ENCODE peak calls at places on chromosomes 2 and 18, in eight cellular contexts. One of them, this sample, is unnamed.

GRCh38 chr2:85911097-85911496 is 22.3 kb upstream of the ST3GAL5 start:
- DNase-seq in A549: no peak
- DNase-seq in NCI-H1694 treated with DMSO at 0.1 percent for 48 hours: no peak
- DNase-seq in activated CD8-positive, alpha-beta memory T cell treated with anti-CD3 and anti-CD28 coated beads, Interleukin-2, amount 10 ng/mL, durations not matched to agents 7 days and 5 days: no peak
- DNase-seq in LoVo: no peak
- DNase-seq in iris pigment epithelial cell: no peak
- DNase-seq in stimulated activated CD8-positive, alpha-beta memory T cell treated with anti-CD3 and anti-CD28 coated beads, Interleukin-12 subunit alpha, Interleukin-12 subunit beta, amount 100 ng/mL, for 1 hour: no peak
- DNase-seq in GOT3: no peak
- DNase-seq in this sample: no peak

GRCh38 chr2:99444222-99444621 is 45.6 kb downstream of the REV1 start:
- DNase-seq in A549: no peak
- DNase-seq in NCI-H1694 treated with DMSO at 0.1 percent for 48 hours: no peak
- DNase-seq in activated CD8-positive, alpha-beta memory T cell treated with anti-CD3 and anti-CD28 coated beads, Interleukin-2, amount 10 ng/mL, durations not matched to agents 7 days and 5 days: no peak
- DNase-seq in LoVo: no peak
- DNase-seq in iris pigment epithelial cell: no peak
- DNase-seq in stimulated activated CD8-positive, alpha-beta memory T cell treated with anti-CD3 and anti-CD28 coated beads, Interleukin-12 subunit alpha, Interleukin-12 subunit beta, amount 100 ng/mL, for 1 hour: no peak
- DNase-seq in GOT3: no peak
- DNase-seq in this sample: no peak

GRCh38 chr2:40668435-40668834 is 216.5 kb upstream of the SLC8A1 start:
- DNase-seq in A549: no peak
- DNase-seq in NCI-H1694 treated with DMSO at 0.1 percent for 48 hours: no peak
- DNase-seq in activated CD8-positive, alpha-beta memory T cell treated with anti-CD3 and anti-CD28 coated beads, Interleukin-2, amount 10 ng/mL, durations not matched to agents 7 days and 5 days: no peak
- DNase-seq in LoVo: no peak
- DNase-seq in iris pigment epithelial cell: peak; percentile 29
- DNase-seq in stimulated activated CD8-positive, alpha-beta memory T cell treated with anti-CD3 and anti-CD28 coated beads, Interleukin-12 subunit alpha, Interleukin-12 subunit beta, amount 100 ng/mL, for 1 hour: no peak
- DNase-seq in GOT3: no peak
- DNase-seq in this sample: no peak

GRCh38 chr2:120028795-120029194 is 15.9 kb downstream of the EPB41L5 start:
- DNase-seq in A549: no peak
- DNase-seq in NCI-H1694 treated with DMSO at 0.1 percent for 48 hours: no peak
- DNase-seq in activated CD8-positive, alpha-beta memory T cell treated with anti-CD3 and anti-CD28 coated beads, Interleukin-2, amount 10 ng/mL, durations not matched to agents 7 days and 5 days: no peak
- DNase-seq in LoVo: no peak
- DNase-seq in iris pigment epithelial cell: no peak
- DNase-seq in stimulated activated CD8-positive, alpha-beta memory T cell treated with anti-CD3 and anti-CD28 coated beads, Interleukin-12 subunit alpha, Interleukin-12 subunit beta, amount 100 ng/mL, for 1 hour: no peak
- DNase-seq in GOT3: no peak
- DNase-seq in this sample: no peak

GRCh38 chr2:65675350-65675749 is 243.0 kb upstream of the SPRED2 start:
- DNase-seq in A549: no peak
- DNase-seq in NCI-H1694 treated with DMSO at 0.1 percent for 48 hours: no peak
- DNase-seq in activated CD8-positive, alpha-beta memory T cell treated with anti-CD3 and anti-CD28 coated beads, Interleukin-2, amount 10 ng/mL, durations not matched to agents 7 days and 5 days: no peak
- DNase-seq in LoVo: no peak
- DNase-seq in iris pigment epithelial cell: no peak
- DNase-seq in stimulated activated CD8-positive, alpha-beta memory T cell treated with anti-CD3 and anti-CD28 coated beads, Interleukin-12 subunit alpha, Interleukin-12 subunit beta, amount 100 ng/mL, for 1 hour: no peak
- DNase-seq in GOT3: no peak
- DNase-seq in this sample: no peak

GRCh38 chr2:240423788-240424191 is 11.7 kb upstream of the GPC1 start:
- DNase-seq in A549: no peak
- DNase-seq in NCI-H1694 treated with DMSO at 0.1 percent for 48 hours: no peak
- DNase-seq in activated CD8-positive, alpha-beta memory T cell treated with anti-CD3 and anti-CD28 coated beads, Interleukin-2, amount 10 ng/mL, durations not matched to agents 7 days and 5 days: no peak
- DNase-seq in LoVo: no peak
- DNase-seq in iris pigment epithelial cell: no peak
- DNase-seq in stimulated activated CD8-positive, alpha-beta memory T cell treated with anti-CD3 and anti-CD28 coated beads, Interleukin-12 subunit alpha, Interleukin-12 subunit beta, amount 100 ng/mL, for 1 hour: no peak
- DNase-seq in GOT3: no peak
- DNase-seq in this sample: no peak

GRCh38 chr2:16629770-16630169 is 35.9 kb downstream of the CYRIA start:
- DNase-seq in A549: no peak
- DNase-seq in NCI-H1694 treated with DMSO at 0.1 percent for 48 hours: no peak
- DNase-seq in activated CD8-positive, alpha-beta memory T cell treated with anti-CD3 and anti-CD28 coated beads, Interleukin-2, amount 10 ng/mL, durations not matched to agents 7 days and 5 days: no peak
- DNase-seq in LoVo: no peak
- DNase-seq in iris pigment epithelial cell: no peak
- DNase-seq in stimulated activated CD8-positive, alpha-beta memory T cell treated with anti-CD3 and anti-CD28 coated beads, Interleukin-12 subunit alpha, Interleukin-12 subunit beta, amount 100 ng/mL, for 1 hour: no peak
- DNase-seq in GOT3: no peak
- DNase-seq in this sample: no peak

GRCh38 chr2:182912518-182912915 is 46.1 kb upstream of the FRZB start:
- DNase-seq in A549: no peak
- DNase-seq in NCI-H1694 treated with DMSO at 0.1 percent for 48 hours: no peak
- DNase-seq in activated CD8-positive, alpha-beta memory T cell treated with anti-CD3 and anti-CD28 coated beads, Interleukin-2, amount 10 ng/mL, durations not matched to agents 7 days and 5 days: no peak
- DNase-seq in LoVo: no peak
- DNase-seq in iris pigment epithelial cell: no peak
- DNase-seq in stimulated activated CD8-positive, alpha-beta memory T cell treated with anti-CD3 and anti-CD28 coated beads, Interleukin-12 subunit alpha, Interleukin-12 subunit beta, amount 100 ng/mL, for 1 hour: no peak
- DNase-seq in GOT3: no peak
- DNase-seq in this sample: no peak

GRCh38 chr2:104046466-104046865 is 807.4 kb upstream of the POU3F3 start:
- DNase-seq in A549: no peak
- DNase-seq in NCI-H1694 treated with DMSO at 0.1 percent for 48 hours: no peak
- DNase-seq in activated CD8-positive, alpha-beta memory T cell treated with anti-CD3 and anti-CD28 coated beads, Interleukin-2, amount 10 ng/mL, durations not matched to agents 7 days and 5 days: no peak
- DNase-seq in LoVo: no peak
- DNase-seq in iris pigment epithelial cell: no peak
- DNase-seq in stimulated activated CD8-positive, alpha-beta memory T cell treated with anti-CD3 and anti-CD28 coated beads, Interleukin-12 subunit alpha, Interleukin-12 subunit beta, amount 100 ng/mL, for 1 hour: no peak
- DNase-seq in GOT3: no peak
- DNase-seq in this sample: no peak

GRCh38 chr2:145199052-145199451 is 679.1 kb upstream of the ZEB2 start:
- DNase-seq in A549: no peak
- DNase-seq in NCI-H1694 treated with DMSO at 0.1 percent for 48 hours: peak; percentile 55
- DNase-seq in activated CD8-positive, alpha-beta memory T cell treated with anti-CD3 and anti-CD28 coated beads, Interleukin-2, amount 10 ng/mL, durations not matched to agents 7 days and 5 days: no peak
- DNase-seq in LoVo: no peak
- DNase-seq in iris pigment epithelial cell: no peak
- DNase-seq in stimulated activated CD8-positive, alpha-beta memory T cell treated with anti-CD3 and anti-CD28 coated beads, Interleukin-12 subunit alpha, Interleukin-12 subunit beta, amount 100 ng/mL, for 1 hour: no peak
- DNase-seq in GOT3: no peak
- DNase-seq in this sample: no peak

GRCh38 chr2:32632089-32632488 is 4.2 kb downstream of the TTC27 start:
- DNase-seq in A549: peak; percentile 51
- DNase-seq in NCI-H1694 treated with DMSO at 0.1 percent for 48 hours: no peak
- DNase-seq in activated CD8-positive, alpha-beta memory T cell treated with anti-CD3 and anti-CD28 coated beads, Interleukin-2, amount 10 ng/mL, durations not matched to agents 7 days and 5 days: no peak
- DNase-seq in LoVo: peak; percentile 14
- DNase-seq in iris pigment epithelial cell: peak; percentile 83
- DNase-seq in stimulated activated CD8-positive, alpha-beta memory T cell treated with anti-CD3 and anti-CD28 coated beads, Interleukin-12 subunit alpha, Interleukin-12 subunit beta, amount 100 ng/mL, for 1 hour: no peak
- DNase-seq in GOT3: no peak
- DNase-seq in this sample: no peak

GRCh38 chr2:120310136-120310535 is 35.8 kb upstream of the INHBB start:
- DNase-seq in A549: no peak
- DNase-seq in NCI-H1694 treated with DMSO at 0.1 percent for 48 hours: no peak
- DNase-seq in activated CD8-positive, alpha-beta memory T cell treated with anti-CD3 and anti-CD28 coated beads, Interleukin-2, amount 10 ng/mL, durations not matched to agents 7 days and 5 days: no peak
- DNase-seq in LoVo: no peak
- DNase-seq in iris pigment epithelial cell: no peak
- DNase-seq in stimulated activated CD8-positive, alpha-beta memory T cell treated with anti-CD3 and anti-CD28 coated beads, Interleukin-12 subunit alpha, Interleukin-12 subunit beta, amount 100 ng/mL, for 1 hour: no peak
- DNase-seq in GOT3: no peak
- DNase-seq in this sample: no peak

GRCh38 chr2:188902906-188903305 is 71.3 kb upstream of the COL3A1 start:
- DNase-seq in A549: peak; percentile 18
- DNase-seq in NCI-H1694 treated with DMSO at 0.1 percent for 48 hours: no peak
- DNase-seq in activated CD8-positive, alpha-beta memory T cell treated with anti-CD3 and anti-CD28 coated beads, Interleukin-2, amount 10 ng/mL, durations not matched to agents 7 days and 5 days: no peak
- DNase-seq in LoVo: no peak
- DNase-seq in iris pigment epithelial cell: peak; percentile 85
- DNase-seq in stimulated activated CD8-positive, alpha-beta memory T cell treated with anti-CD3 and anti-CD28 coated beads, Interleukin-12 subunit alpha, Interleukin-12 subunit beta, amount 100 ng/mL, for 1 hour: no peak
- DNase-seq in GOT3: no peak
- DNase-seq in this sample: no peak

GRCh38 chr2:133331437-133331836 is 236.8 kb downstream of the NCKAP5 start:
- DNase-seq in A549: no peak
- DNase-seq in NCI-H1694 treated with DMSO at 0.1 percent for 48 hours: no peak
- DNase-seq in activated CD8-positive, alpha-beta memory T cell treated with anti-CD3 and anti-CD28 coated beads, Interleukin-2, amount 10 ng/mL, durations not matched to agents 7 days and 5 days: no peak
- DNase-seq in LoVo: no peak
- DNase-seq in iris pigment epithelial cell: no peak
- DNase-seq in stimulated activated CD8-positive, alpha-beta memory T cell treated with anti-CD3 and anti-CD28 coated beads, Interleukin-12 subunit alpha, Interleukin-12 subunit beta, amount 100 ng/mL, for 1 hour: no peak
- DNase-seq in GOT3: no peak
- DNase-seq in this sample: no peak

GRCh38 chr2:181823405-181823804 is 68.1 kb upstream of the ITPRID2 start:
- DNase-seq in A549: no peak
- DNase-seq in NCI-H1694 treated with DMSO at 0.1 percent for 48 hours: no peak
- DNase-seq in activated CD8-positive, alpha-beta memory T cell treated with anti-CD3 and anti-CD28 coated beads, Interleukin-2, amount 10 ng/mL, durations not matched to agents 7 days and 5 days: no peak
- DNase-seq in LoVo: no peak
- DNase-seq in iris pigment epithelial cell: peak; percentile 11
- DNase-seq in stimulated activated CD8-positive, alpha-beta memory T cell treated with anti-CD3 and anti-CD28 coated beads, Interleukin-12 subunit alpha, Interleukin-12 subunit beta, amount 100 ng/mL, for 1 hour: no peak
- DNase-seq in GOT3: no peak
- DNase-seq in this sample: no peak

GRCh38 chr2:185787530-185788145 is 49.0 kb downstream of the FSIP2 start:
- DNase-seq in A549: no peak
- DNase-seq in NCI-H1694 treated with DMSO at 0.1 percent for 48 hours: no peak
- DNase-seq in activated CD8-positive, alpha-beta memory T cell treated with anti-CD3 and anti-CD28 coated beads, Interleukin-2, amount 10 ng/mL, durations not matched to agents 7 days and 5 days: no peak
- DNase-seq in LoVo: no peak
- DNase-seq in iris pigment epithelial cell: peak; percentile 15
- DNase-seq in stimulated activated CD8-positive, alpha-beta memory T cell treated with anti-CD3 and anti-CD28 coated beads, Interleukin-12 subunit alpha, Interleukin-12 subunit beta, amount 100 ng/mL, for 1 hour: no peak
- DNase-seq in GOT3: no peak
- DNase-seq in this sample: no peak

GRCh38 chr18:66440433-66440832 is 163.5 kb downstream of the CDH19 start:
- DNase-seq in A549: no peak
- DNase-seq in NCI-H1694 treated with DMSO at 0.1 percent for 48 hours: no peak
- DNase-seq in activated CD8-positive, alpha-beta memory T cell treated with anti-CD3 and anti-CD28 coated beads, Interleukin-2, amount 10 ng/mL, durations not matched to agents 7 days and 5 days: no peak
- DNase-seq in LoVo: no peak
- DNase-seq in iris pigment epithelial cell: no peak
- DNase-seq in stimulated activated CD8-positive, alpha-beta memory T cell treated with anti-CD3 and anti-CD28 coated beads, Interleukin-12 subunit alpha, Interleukin-12 subunit beta, amount 100 ng/mL, for 1 hour: no peak
- DNase-seq in GOT3: no peak
- DNase-seq in this sample: no peak

GRCh38 chr2:170770304-170771048 is at the start of gene ERICH2:
- DNase-seq in A549: peak; percentile 79
- DNase-seq in NCI-H1694 treated with DMSO at 0.1 percent for 48 hours: peak; percentile 69
- DNase-seq in activated CD8-positive, alpha-beta memory T cell treated with anti-CD3 and anti-CD28 coated beads, Interleukin-2, amount 10 ng/mL, durations not matched to agents 7 days and 5 days: peak; percentile 81
- DNase-seq in LoVo: peak; percentile 94
- DNase-seq in iris pigment epithelial cell: peak; percentile 66
- DNase-seq in stimulated activated CD8-positive, alpha-beta memory T cell treated with anti-CD3 and anti-CD28 coated beads, Interleukin-12 subunit alpha, Interleukin-12 subunit beta, amount 100 ng/mL, for 1 hour: peak; percentile 27
- DNase-seq in GOT3: peak; percentile 34
- DNase-seq in this sample: peak; percentile 19

GRCh38 chr2:33598472-33599174 is 476 bp downstream of the FAM98A start:
- DNase-seq in A549: peak; percentile 23
- DNase-seq in NCI-H1694 treated with DMSO at 0.1 percent for 48 hours: no peak
- DNase-seq in activated CD8-positive, alpha-beta memory T cell treated with anti-CD3 and anti-CD28 coated beads, Interleukin-2, amount 10 ng/mL, durations not matched to agents 7 days and 5 days: peak; percentile 79
- DNase-seq in LoVo: peak; percentile 18
- DNase-seq in iris pigment epithelial cell: peak; percentile 73
- DNase-seq in stimulated activated CD8-positive, alpha-beta memory T cell treated with anti-CD3 and anti-CD28 coated beads, Interleukin-12 subunit alpha, Interleukin-12 subunit beta, amount 100 ng/mL, for 1 hour: no peak
- DNase-seq in GOT3: no peak
- DNase-seq in this sample: peak; percentile 6

This sample was measured in activated CD4-positive, CD25-positive, alpha-beta regulatory T cell treated with anti-CD3 and anti-CD28 coated beads, Interleukin-2, amount 50 U/mL, for 16 hours.